ENCODE peak calls at places on chromosomes 16 and 17, in four cellular contexts. C is stomach, H is GM12878, Q is ovary. M is an unnamed sample. For H3K4me1, the result is how much of the 10 kb centered on the place peaks cover.

GRCh38 chr16:14286381-14287230 is 215.5 kb downstream of the MRTFB start:
- DNase-seq in Q (no peak), H (no peak), C (no peak), M (no peak)

GRCh38 chr16:87880117-87880696 is 10.9 kb upstream of the SLC7A5 start:
- DNase-seq in H (no peak), C (no peak), Q (no peak), M (no peak)

GRCh38 chr17:77736207-77736600 is 222.3 kb upstream of the TNRC6C start:
- DNase-seq in Q (no peak), C (no peak), H (no peak), M (no peak)

GRCh38 chr17:49101054-49101534 is 31.5 kb upstream of the B4GALNT2 start:
- DNase-seq in Q (no peak), H (no peak), C (peak), M (no peak)

GRCh38 chr16:67486805-67487204 is 3.5 kb upstream of the AGRP start:
- DNase-seq in C (no peak), H (no peak), Q (no peak), M (no peak)

GRCh38 chr17:69047368-69048263 is 13.1 kb downstream of the ABCA9 start:
- DNase-seq in Q (peak), C (peak), H (no peak), M (peak)

GRCh38 chr17:46785696-46786095 is 32.8 kb downstream of the WNT3 start:
- DNase-seq in C (no peak), H (no peak), Q (no peak), M (no peak)

GRCh38 chr17:10094806-10095205 is 103.6 kb downstream of the GAS7 start:
- DNase-seq in H (no peak), Q (no peak), C (no peak), M (no peak)

GRCh38 chr16:66551362-66551761 is 1.0 kb upstream of the CKLF start:
- DNase-seq in C (no peak), Q (peak), H (peak), M (no peak)

GRCh38 chr16:16048904-16049582 is 99.6 kb downstream of the ABCC1 start:
- DNase-seq in C (no peak), Q (no peak), H (no peak), M (no peak)

GRCh38 chr17:42525221-42525620 is 10.8 kb upstream of the NAGLU start:
- DNase-seq in H (no peak), Q (no peak), C (no peak), M (no peak)

GRCh38 chr17:21194688-21195087 is 19.3 kb downstream of the TMEM11 start:
- DNase-seq in Q (peak), C (no peak), H (no peak), M (peak)

GRCh38 chr17:6752068-6752909 is 3.6 kb upstream of the XAF1 start:
- DNase-seq in C (no peak), H (no peak), Q (peak), M (peak)

GRCh38 chr17:45146616-45147101 is 1.6 kb upstream of the HEXIM1 start:
- DNase-seq in C (peak), H (no peak), Q (peak), M (no peak)

GRCh38 chr16:16018705-16019104 is 69.3 kb downstream of the ABCC1 start:
- DNase-seq in Q (no peak), C (no peak), H (no peak), M (no peak)

GRCh38 chr17:66523378-66524174 is 221.2 kb downstream of the PRKCA start:
- DNase-seq in Q (no peak), C (no peak), H (no peak), M (no peak)

GRCh38 chr17:74134991-74135390 is 68.5 kb upstream of the RPL38 start:
- DNase-seq in Q (no peak), C (no peak), H (no peak), M (no peak)

GRCh38 chr17:43732961-43733360 is 25.6 kb downstream of the SOST start:
- DNase-seq in Q (no peak), C (no peak), H (no peak), M (no peak)

GRCh38 chr17:32933881-32934280 is 5.9 kb downstream of the TMEM98 start:
- DNase-seq in Q (no peak), C (no peak), H (no peak), M (no peak)

GRCh38 chr16:62201911-62202310 is 165.7 kb upstream of the CDH8 start:
- DNase-seq in C (no peak), H (no peak), Q (no peak), M (no peak)

GRCh38 chr17:17384291-17384615 is 81.1 kb downstream of the NT5M start:
- DNase-seq in C (no peak), Q (no peak), H (no peak), M (no peak)

GRCh38 chr17:74198694-74199093 is 4.8 kb upstream of the RPL38 start:
- DNase-seq in Q (no peak), C (no peak), H (no peak), M (no peak)

GRCh38 chr16:67146523-67147357 is 4.1 kb downstream of the B3GNT9 start:
- DNase-seq in Q (no peak), H (no peak), C (no peak), M (no peak)

GRCh38 chr16:88768041-88768876 is 16.8 kb downstream of the PIEZO1 start:
- DNase-seq in C (no peak), Q (peak), H (no peak), M (no peak)

DNA sequence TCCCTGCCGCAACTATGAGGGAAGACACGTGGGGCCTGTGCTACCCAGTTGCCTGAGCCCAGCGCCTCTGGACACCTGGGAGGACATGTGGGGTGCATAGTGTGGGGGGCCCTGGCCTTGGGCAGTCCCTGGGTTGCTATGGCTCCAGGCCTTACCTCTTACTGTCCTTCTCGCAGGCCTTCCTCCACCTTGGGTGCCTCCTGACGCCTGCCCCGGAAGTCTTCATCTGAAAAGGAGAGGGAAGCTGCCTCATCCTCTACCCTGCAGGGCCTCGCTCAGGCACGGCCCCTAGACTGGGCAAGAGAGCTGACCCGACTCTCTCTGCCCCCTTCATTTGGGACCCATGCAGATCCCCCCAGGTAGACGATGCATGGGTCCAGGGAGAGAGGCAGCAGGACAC is 16.5 kb upstream of the MRPS23 start:
- DNase-seq in C (no peak), Q (no peak), H (no peak), M (no peak)
- H3K27ac ChIP-seq in C (no peak), Q (no peak), H (no peak), M (no peak)

GRCh38 chr16:85480727-85481101 is 132.4 kb upstream of the GSE1 start:
- DNase-seq in H (no peak), Q (no peak), C (no peak), M (no peak)
- TF ChIP-seq EP300 in H (no peak), Q (no peak), C (no peak), M (no peak)

DNA sequence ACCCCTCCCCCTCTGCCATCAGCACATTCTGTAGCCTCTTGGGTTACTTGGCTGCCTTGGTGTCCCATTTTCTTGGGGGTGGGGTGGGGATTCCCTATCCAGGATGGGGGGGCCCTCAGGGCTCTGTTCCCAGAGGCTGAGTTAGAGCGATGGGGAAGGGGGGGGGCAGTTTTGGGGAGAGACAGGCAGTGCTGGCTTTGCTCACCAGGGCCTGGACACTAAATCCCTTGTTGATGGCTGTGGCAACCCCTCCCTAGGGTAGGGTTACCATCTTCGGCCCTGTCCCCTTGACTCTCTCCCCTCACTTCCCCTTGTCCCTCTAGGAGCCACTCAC is 679 bp upstream of the ATP2A1 start:
- DNase-seq in C (no peak), H (no peak), Q (no peak), M (no peak)
- H3K4me1 ChIP-seq in C (under half), H (under half), Q (under half), M (under half)

GRCh38 chr16:4767872-4768548 is 1.0 kb upstream of the ZNF500 start:
- DNase-seq in C (no peak), H (peak), Q (peak), M (no peak)

GRCh38 chr16:4763791-4764190 is 3.2 kb downstream of the ZNF500 start:
- DNase-seq in C (no peak), Q (no peak), H (no peak), M (no peak)

GRCh38 chr16:4766875-4767628 is at the start of gene ZNF500:
- DNase-seq in H (peak), C (peak), Q (peak), M (peak)

GRCh38 chr16:4768549-4769305 is 1.8 kb upstream of the ZNF500 start:
- DNase-seq in H (peak), C (peak), Q (peak), M (peak)

GRCh38 chr16:4765511-4766474 is 1.2 kb downstream of the ZNF500 start:
- DNase-seq in H (no peak), Q (no peak), C (no peak), M (no peak)
- H3K27ac ChIP-seq in H (peak), Q (no peak), C (no peak), M (peak)

GRCh38 chr16:56858375-56858774 is 6.6 kb upstream of the SLC12A3 start:
- DNase-seq in Q (no peak), C (no peak), H (no peak), M (no peak)
- TF ChIP-seq EP300 in Q (no peak), C (no peak), H (no peak), M (no peak)

DNA sequence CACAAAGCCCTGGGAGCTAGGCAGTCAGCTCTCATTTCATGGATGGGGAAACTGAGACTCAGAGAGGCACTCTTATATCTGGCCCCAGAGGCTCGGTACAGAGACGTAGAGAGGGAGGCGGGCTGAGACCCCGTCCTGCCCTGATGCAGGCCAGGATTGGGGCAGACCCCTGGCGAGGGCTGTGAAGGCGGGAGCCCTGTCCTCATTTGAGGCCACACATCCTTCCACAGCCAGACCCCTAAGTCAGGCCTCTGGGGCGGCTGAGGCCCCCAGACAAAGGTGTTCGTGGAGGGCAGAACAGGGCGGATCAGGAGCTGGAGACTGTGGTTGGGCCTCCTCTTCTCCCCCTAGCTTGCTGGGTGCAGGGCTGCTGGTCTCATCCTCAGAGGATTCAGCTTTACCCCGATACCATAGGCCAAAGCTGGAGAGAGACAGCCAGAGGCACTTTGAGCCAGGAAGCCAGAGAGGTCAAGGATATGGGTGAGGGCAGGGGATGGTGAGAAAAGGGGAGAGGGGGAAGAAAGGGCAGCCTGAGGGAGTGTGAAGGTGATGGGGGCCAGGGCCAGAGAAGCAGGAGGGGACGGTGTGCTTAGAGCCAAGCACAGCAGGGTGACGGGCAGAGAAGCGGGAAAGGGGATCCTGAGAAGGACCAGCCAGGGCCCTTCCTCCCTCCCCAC is 805 bp upstream of the SCARF1 start:
- DNase-seq in C (no peak), H (no peak), Q (no peak), M (no peak)
- H3K4me1 ChIP-seq in C (half or more), H (under half), Q (under half), M (under half)

GRCh38 chr16:72198641-72199250 is 26.8 kb upstream of the PMFBP1 start:
- DNase-seq in H (no peak), C (no peak), Q (no peak), M (no peak)
- H3K27ac ChIP-seq in H (no peak), C (no peak), Q (no peak), M (no peak)

GRCh38 chr16:1334739-1335138 is 1.3 kb downstream of the BAIAP3 start:
- DNase-seq in C (no peak), Q (no peak), H (no peak), M (no peak)

GRCh38 chr16:1335211-1335971 is 1.9 kb downstream of the BAIAP3 start:
- DNase-seq in Q (no peak), C (no peak), H (no peak), M (no peak)

GRCh38 chr16:1336619-1337018 is 3.2 kb downstream of the BAIAP3 start:
- DNase-seq in H (no peak), Q (no peak), C (no peak), M (no peak)

GRCh38 chr16:1337486-1337885 is 4.0 kb downstream of the BAIAP3 start:
- DNase-seq in Q (no peak), C (no peak), H (no peak), M (no peak)

DNA sequence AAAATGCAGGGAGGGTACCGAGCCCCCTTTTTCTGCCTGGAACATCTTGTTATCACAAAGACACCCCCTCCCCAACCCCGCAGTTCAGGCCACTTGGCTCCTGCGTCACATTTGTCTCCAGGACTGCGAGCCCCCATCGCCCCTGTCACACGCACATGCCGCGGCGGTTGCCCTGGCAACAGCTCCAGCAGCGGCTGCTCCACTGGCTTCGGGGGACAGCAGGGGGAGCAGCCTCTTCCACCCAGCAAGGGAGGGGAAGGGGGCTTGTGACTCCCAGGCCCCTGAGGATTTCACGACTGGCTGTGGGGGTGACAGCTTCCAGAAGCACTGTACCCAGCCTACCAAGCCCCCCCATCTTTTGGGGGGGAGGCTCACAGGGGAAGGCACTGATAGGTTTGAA is 2.6 kb downstream of the BAIAP3 start:
- DNase-seq in C (no peak), Q (no peak), H (no peak), M (no peak)
- TF ChIP-seq EP300 in C (no peak), Q (no peak), H (no peak), M (no peak)

GRCh38 chr16:3458852-3459361 is 15.4 kb downstream of the NAA60 start:
- DNase-seq in C (peak), Q (no peak), H (no peak), M (no peak)

GRCh38 chr16:3461120-3461519 is 17.6 kb downstream of the NAA60 start:
- DNase-seq in H (no peak), Q (no peak), C (no peak), M (no peak)

GRCh38 chr16:3460121-3460520 is 16.6 kb downstream of the NAA60 start:
- DNase-seq in C (no peak), Q (no peak), H (no peak), M (no peak)

GRCh38 chr16:3459401-3460090 is 16.1 kb downstream of the NAA60 start:
- DNase-seq in Q (no peak), H (no peak), C (no peak), M (no peak)

DNA sequence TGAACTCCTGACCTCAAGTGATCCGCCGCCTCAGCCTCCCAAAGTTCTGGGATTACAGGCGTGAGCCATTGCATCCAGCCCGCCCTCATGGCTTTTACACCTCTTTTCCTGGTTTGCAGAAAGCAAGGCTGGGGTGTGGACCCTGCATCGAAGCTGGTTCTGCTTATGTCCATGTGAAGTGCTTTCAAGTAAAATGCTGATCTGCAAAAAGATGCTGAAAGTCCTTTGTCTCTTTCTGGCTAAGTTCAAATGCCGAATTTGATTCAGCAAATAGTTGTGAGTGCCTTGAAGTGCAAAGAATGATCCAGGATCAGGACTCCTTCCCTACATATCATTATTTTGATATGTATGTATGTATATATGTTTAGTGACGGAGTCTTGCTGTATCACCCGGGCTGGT is 17.1 kb downstream of the NAA60 start:
- DNase-seq in Q (no peak), H (no peak), C (no peak), M (no peak)
- H3K4me1 ChIP-seq in Q (under half), H (under half), C (half or more), M (under half)

GRCh38 chr17:38920374-38921291 is 4.8 kb upstream of the LASP1NB start:
- DNase-seq in C (peak), Q (no peak), H (no peak), M (no peak)
- H3K27ac ChIP-seq in C (no peak), Q (no peak), H (no peak), M (peak)